ENCODE peak calls at places on chromosomes 1 and 21, in four cellular contexts. E is ovary, X is tibial nerve, P is transverse colon. T is an unnamed sample.

GRCh38 chr1:226438007-226438406 is 30.1 kb upstream of the PARP1 start:
- DNase-seq in X (no peak), E (no peak), P (no peak), T (no peak)

GRCh38 chr1:85580046-85580411 is 532 bp upstream of the CCN1 start:
- DNase-seq in X (peak), P (no peak), E (peak), T (peak)

GRCh38 chr1:61400131-61400530 is 317.8 kb downstream of the NFIA start:
- DNase-seq in P (no peak), X (no peak), E (no peak), T (no peak)

GRCh38 chr1:106502659-106503058 is 553.8 kb upstream of the PRMT6 start:
- DNase-seq in E (no peak), X (no peak), P (no peak), T (no peak)

GRCh38 chr1:204870165-204870912 is at the start of gene NFASC:
- DNase-seq in X (no peak), P (no peak), E (no peak), T (no peak)

GRCh38 chr1:33500547-33500946 is 28.1 kb downstream of the ZSCAN20 start:
- DNase-seq in X (no peak), E (no peak), P (no peak), T (no peak)

GRCh38 chr1:190762325-190762724 is 284.7 kb upstream of the BRINP3 start:
- DNase-seq in X (no peak), P (no peak), E (no peak), T (no peak)

GRCh38 chr1:18950415-18951026 is 6.0 kb downstream of the IFFO2 start:
- DNase-seq in X (no peak), P (no peak), E (no peak), T (peak)

GRCh38 chr1:174021611-174022079 is 512 bp downstream of the RC3H1 start:
- DNase-seq in P (peak), X (peak), E (peak), T (no peak)

GRCh38 chr1:16236495-16237342 is at the start of gene CPLANE2:
- DNase-seq in X (peak), P (peak), E (peak), T (peak)

GRCh38 chr1:23187637-23188036 is 19.0 kb upstream of the LUZP1 start:
- DNase-seq in E (no peak), X (no peak), P (peak), T (no peak)

GRCh38 chr1:202571719-202572339 is 138.4 kb downstream of the SYT2 start:
- DNase-seq in E (no peak), X (no peak), P (no peak), T (no peak)

GRCh38 chr1:16026723-16027484 is 5.1 kb downstream of the CLCNKA start:
- DNase-seq in E (peak), P (peak), X (no peak), T (no peak)

GRCh38 chr1:168637350-168637991 is 61.1 kb downstream of the XCL1 start:
- DNase-seq in P (no peak), E (no peak), X (no peak), T (no peak)

GRCh38 chr1:52911541-52911940 is 10.0 kb downstream of the ECHDC2 start:
- DNase-seq in P (no peak), E (no peak), X (no peak), T (peak)

GRCh38 chr1:36304521-36304920 is 1.6 kb upstream of the SH3D21 start:
- DNase-seq in E (no peak), X (no peak), P (no peak), T (no peak)

GRCh38 chr1:201376464-201377374 is 761 bp downstream of the TNNT2 start:
- DNase-seq in P (peak), X (no peak), E (no peak), T (no peak)

GRCh38 chr1:87826639-87827345 is 498.1 kb downstream of the LMO4 start:
- DNase-seq in P (peak), E (peak), X (peak), T (no peak)

GRCh38 chr1:55428944-55429931 is 214.1 kb upstream of the USP24 start:
- DNase-seq in E (peak), P (peak), X (peak), T (no peak)

DNA sequence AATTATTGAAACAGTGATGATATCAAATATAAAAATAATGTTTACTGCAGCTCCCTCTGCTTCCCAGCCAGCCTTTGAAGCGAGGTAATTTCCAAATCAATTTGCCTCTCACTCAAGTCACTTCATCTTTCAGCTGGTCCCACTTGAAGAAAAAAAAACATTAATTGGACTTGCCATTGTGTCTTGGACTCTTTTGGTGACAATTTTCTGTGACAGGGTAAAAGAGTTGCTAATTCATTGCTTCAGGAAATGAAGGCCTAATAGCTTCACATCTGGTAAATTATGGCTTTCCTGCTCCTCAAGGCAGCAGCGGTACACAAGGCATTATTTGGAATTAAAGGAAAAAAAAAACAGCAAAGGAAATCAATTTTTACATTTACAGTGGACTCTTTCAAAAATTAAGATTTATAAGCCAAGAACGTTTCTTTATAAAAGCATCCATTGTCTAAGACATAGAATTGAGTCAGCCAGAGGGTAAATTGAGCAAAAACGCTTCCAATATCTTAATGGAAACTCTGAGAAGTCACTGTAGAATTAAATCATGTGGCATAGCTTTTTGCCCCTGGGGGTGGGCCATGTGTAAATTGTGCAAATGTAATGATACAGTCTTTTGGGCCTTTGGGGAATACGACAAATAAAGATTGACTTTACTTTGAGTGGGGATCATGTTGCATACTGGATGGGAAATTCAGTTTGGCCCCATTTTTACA is 102.5 kb downstream of the LYPLAL1 start:
- DNase-seq in X (no peak), P (no peak), E (no peak), T (no peak)
- TF ChIP-seq EP300 in X (no peak), P (no peak), E (no peak), T (no peak)

GRCh38 chr1:183914891-183915290 is 110.0 kb downstream of the RGL1 start:
- DNase-seq in E (no peak), P (no peak), X (no peak), T (no peak)

GRCh38 chr1:183913556-183913955 is 108.6 kb downstream of the RGL1 start:
- DNase-seq in E (no peak), X (no peak), P (no peak), T (no peak)

GRCh38 chr1:183915634-183916510 is 111.0 kb downstream of the RGL1 start:
- DNase-seq in X (peak), E (peak), P (peak), T (no peak)

GRCh38 chr1:183912265-183912886 is 107.5 kb downstream of the RGL1 start:
- DNase-seq in E (no peak), X (no peak), P (no peak), T (no peak)

GRCh38 chr1:183914283-183914682 is 109.4 kb downstream of the RGL1 start:
- DNase-seq in E (no peak), P (no peak), X (peak), T (no peak)
- H3K27ac ChIP-seq in E (no peak), P (no peak), X (no peak), T (no peak)

GRCh38 chr1:101002551-101002950 is 23.0 kb downstream of the DPH5 start:
- DNase-seq in P (no peak), E (no peak), X (no peak), T (no peak)

GRCh38 chr1:101004061-101004460 is 21.5 kb downstream of the DPH5 start:
- DNase-seq in P (no peak), X (no peak), E (no peak), T (no peak)

GRCh38 chr1:101004666-101005065 is 20.9 kb downstream of the DPH5 start:
- DNase-seq in E (no peak), X (no peak), P (no peak), T (no peak)

GRCh38 chr1:101003012-101003650 is 22.5 kb downstream of the DPH5 start:
- DNase-seq in E (no peak), P (no peak), X (no peak), T (no peak)

GRCh38 chr1:101000141-101000867 is 25.3 kb downstream of the DPH5 start:
- DNase-seq in E (no peak), X (no peak), P (no peak), T (no peak)
- TF ChIP-seq EP300 in E (no peak), X (no peak), P (no peak), T (no peak)

GRCh38 chr21:43848771-43849170 is 16.3 kb upstream of the AGPAT3 start:
- DNase-seq in E (no peak), P (no peak), X (no peak), T (no peak)

GRCh38 chr21:43853851-43854772 is 10.9 kb upstream of the AGPAT3 start:
- DNase-seq in X (no peak), E (no peak), P (no peak), T (no peak)

GRCh38 chr21:43849532-43850299 is 15.3 kb upstream of the AGPAT3 start:
- DNase-seq in X (no peak), E (no peak), P (no peak), T (no peak)

GRCh38 chr21:43850728-43851295 is 14.2 kb upstream of the AGPAT3 start:
- DNase-seq in P (no peak), E (no peak), X (no peak), T (no peak)

GRCh38 chr21:43851593-43851992 is 13.4 kb upstream of the AGPAT3 start:
- DNase-seq in E (no peak), X (no peak), P (no peak), T (no peak)
- H3K27ac ChIP-seq in E (no peak), X (no peak), P (no peak), T (no peak)

GRCh38 chr1:109389638-109390341 is 7.9 kb downstream of the SORT1 start:
- DNase-seq in E (no peak), X (no peak), P (no peak), T (no peak)

GRCh38 chr1:109391626-109392025 is 6.1 kb downstream of the SORT1 start:
- DNase-seq in E (no peak), P (no peak), X (no peak), T (no peak)

GRCh38 chr1:109391161-109391556 is 6.6 kb downstream of the SORT1 start:
- DNase-seq in X (no peak), E (no peak), P (no peak), T (no peak)

GRCh38 chr1:109388208-109388711 is 9.5 kb downstream of the SORT1 start:
- DNase-seq in P (no peak), E (no peak), X (no peak), T (no peak)

GRCh38 chr1:109388884-109389637 is 8.7 kb downstream of the SORT1 start:
- DNase-seq in E (no peak), X (no peak), P (no peak), T (no peak)
- TF ChIP-seq EP300 in E (no peak), X (no peak), P (no peak), T (no peak)

GRCh38 chr1:46150085-46150484 is 17.7 kb upstream of the PIK3R3 start:
- DNase-seq in E (no peak), P (no peak), X (no peak), T (no peak)
- H3K27ac ChIP-seq in E (no peak), P (no peak), X (no peak), T (no peak)

DNA sequence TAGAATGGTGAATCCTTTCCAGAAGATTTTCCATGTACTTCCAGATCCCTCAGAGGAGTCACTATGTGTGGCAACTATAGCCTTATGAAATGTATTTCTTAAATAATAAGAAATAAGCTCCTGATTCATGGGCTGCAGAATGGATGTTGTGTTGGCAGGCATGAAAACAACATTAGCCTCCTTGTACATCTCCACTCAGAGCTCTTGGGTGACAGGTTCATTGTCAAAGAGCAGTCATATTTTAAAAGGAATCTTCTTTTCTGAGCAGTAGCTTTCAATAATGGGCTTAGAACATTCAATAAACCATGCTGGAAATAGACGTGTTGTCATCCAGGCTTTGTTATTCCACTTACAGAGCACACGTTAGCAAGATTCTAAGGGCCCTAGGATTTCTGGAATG is 96.6 kb downstream of the CDC7 start:
- DNase-seq in X (no peak), P (no peak), E (no peak), T (no peak)
- TF ChIP-seq EP300 in X (no peak), P (no peak), E (no peak), T (no peak)

T was measured in suprapubic skin.